ENCODE peak calls at places on chromosomes 4 and X, in nine cellular contexts. X is G401, I is epithelial cell of prostate, K is HFF-Myc, P is GM03348, S is foreskin keratinocyte, H is coronary artery, M is mucosa of gallbladder, B is body of pancreas. Z is an unnamed sample.

GRCh38 chrX:43909159-43909558 is 26.9 kb upstream of the MAOB start:
- DNase-seq in X (no peak), I (no peak), K (no peak), P (no peak), S (no peak), H (no peak), M (no peak), B (no peak), Z (no peak)

GRCh38 chrX:71910526-71911022 is at the start of gene NHSL2:
- DNase-seq in X (peak), I (no peak), K (no peak), P (peak), S (no peak), H (no peak), M (no peak), B (no peak), Z (no peak)

GRCh38 chrX:10892605-10893225 is 218.4 kb upstream of the HCCS start:
- DNase-seq in X (no peak), I (no peak), K (no peak), P (peak), S (no peak), H (no peak), M (no peak), B (no peak), Z (no peak)

GRCh38 chr4:139825523-139826014 is 159.9 kb downstream of the MGST2 start:
- DNase-seq in X (peak), I (no peak), K (no peak), P (no peak), S (no peak), H (no peak), M (no peak), B (no peak), Z (no peak)

GRCh38 chr4:109444182-109444844 is 10.7 kb downstream of the SEC24B start:
- DNase-seq in X (no peak), I (no peak), K (no peak), P (no peak), S (no peak), H (no peak), M (no peak), B (no peak), Z (no peak)

GRCh38 chrX:72094894-72095293 is 36.8 kb downstream of the RTL5 start:
- DNase-seq in X (peak), I (no peak), K (no peak), P (no peak), S (no peak), H (no peak), M (peak), B (no peak), Z (peak)

GRCh38 chr4:158914178-158914577 is 145.4 kb downstream of the FNIP2 start:
- DNase-seq in X (no peak), I (peak), K (no peak), P (peak), S (peak), H (no peak), M (no peak), B (no peak), Z (peak)

GRCh38 chr4:183666088-183666487 is 7.0 kb downstream of the TRAPPC11 start:
- DNase-seq in X (no peak), I (no peak), K (no peak), P (no peak), S (no peak), H (no peak), M (no peak), B (no peak), Z (no peak)

GRCh38 chrX:108090474-108091265 is 672 bp downstream of the PSMD10 start:
- DNase-seq in X (no peak), I (no peak), K (no peak), P (peak), S (no peak), H (no peak), M (no peak), B (no peak), Z (peak)

GRCh38 chr4:79886557-79886956 is 186.5 kb downstream of the ANTXR2 start:
- DNase-seq in X (no peak), I (no peak), K (no peak), P (no peak), S (no peak), H (no peak), M (no peak), B (no peak), Z (no peak)

GRCh38 chrX:155068165-155068564 is 2.8 kb downstream of the CMC4 start:
- DNase-seq in X (no peak), I (no peak), K (peak), P (peak), S (no peak), H (no peak), M (no peak), B (no peak), Z (no peak)

GRCh38 chrX:45306794-45307193 is 106.1 kb upstream of the DIPK2B start:
- DNase-seq in X (no peak), I (no peak), K (no peak), P (no peak), S (no peak), H (no peak), M (no peak), B (no peak), Z (no peak)

GRCh38 chrX:70174754-70175153 is 2.5 kb upstream of the DGAT2L6 start:
- DNase-seq in X (no peak), I (no peak), K (no peak), P (no peak), S (no peak), H (no peak), M (no peak), B (no peak), Z (no peak)

GRCh38 chr4:38728651-38729141 is 54.1 kb downstream of the TLR10 start:
- DNase-seq in X (no peak), I (peak), K (no peak), P (no peak), S (no peak), H (no peak), M (peak), B (peak), Z (no peak)

GRCh38 chr4:173168396-173169177 is at the start of gene GALNT7:
- DNase-seq in X (peak), I (no peak), K (no peak), P (peak), S (peak), H (peak), M (peak), B (peak), Z (peak)

GRCh38 chr4:75251547-75251946 is 262.7 kb downstream of the RCHY1 start:
- DNase-seq in X (no peak), I (no peak), K (no peak), P (no peak), S (no peak), H (no peak), M (no peak), B (no peak), Z (no peak)

GRCh38 chr4:182265881-182266280 is 22.7 kb downstream of the TENM3 start:
- DNase-seq in X (no peak), I (no peak), K (no peak), P (no peak), S (no peak), H (no peak), M (no peak), B (no peak), Z (no peak)

GRCh38 chr4:84985952-84986351 is 19.5 kb upstream of the WDFY3 start:
- DNase-seq in X (no peak), I (peak), K (peak), P (no peak), S (no peak), H (no peak), M (no peak), B (no peak), Z (no peak)

GRCh38 chr4:26763649-26764048 is 97.0 kb upstream of the STIM2 start:
- DNase-seq in X (no peak), I (no peak), K (no peak), P (no peak), S (no peak), H (no peak), M (no peak), B (no peak), Z (no peak)

GRCh38 chr4:122876456-122876855 is 45.9 kb downstream of the NUDT6 start:
- DNase-seq in X (no peak), I (no peak), K (no peak), P (no peak), S (no peak), H (no peak), M (no peak), B (no peak), Z (no peak)

GRCh38 chr4:150769235-150769634 is 187.3 kb downstream of the MAB21L2 start:
- DNase-seq in X (no peak), I (peak), K (peak), P (peak), S (peak), H (no peak), M (peak), B (peak), Z (no peak)

GRCh38 chr4:177367336-177367735 is 57.7 kb downstream of the NEIL3 start:
- DNase-seq in X (no peak), I (no peak), K (peak), P (no peak), S (no peak), H (no peak), M (no peak), B (no peak), Z (no peak)

GRCh38 chr4:60368986-60369385 is 831.1 kb upstream of the ADGRL3 start:
- DNase-seq in X (no peak), I (no peak), K (no peak), P (no peak), S (no peak), H (no peak), M (no peak), B (no peak), Z (no peak)

GRCh38 chr4:140374130-140374477 is 658 bp downstream of the SCOC start:
- DNase-seq in X (no peak), I (no peak), K (no peak), P (no peak), S (peak), H (no peak), M (no peak), B (no peak), Z (no peak)

GRCh38 chrX:140180585-140180984 is 215.3 kb upstream of the CXorf66 start:
- DNase-seq in X (no peak), I (peak), K (no peak), P (no peak), S (peak), H (no peak), M (no peak), B (no peak), Z (no peak)

GRCh38 chrX:97524997-97525396 is 641.3 kb downstream of the RPA4 start:
- DNase-seq in X (no peak), I (no peak), K (no peak), P (no peak), S (no peak), H (no peak), M (no peak), B (no peak), Z (no peak)

GRCh38 chr4:122744229-122744628 is 11.7 kb downstream of the BBS12 start:
- DNase-seq in X (no peak), I (no peak), K (no peak), P (peak), S (no peak), H (no peak), M (no peak), B (no peak), Z (peak)

GRCh38 chr4:11769425-11769824 is 340.7 kb upstream of the HS3ST1 start:
- DNase-seq in X (no peak), I (no peak), K (no peak), P (no peak), S (no peak), H (no peak), M (no peak), B (no peak), Z (no peak)